ENCODE peak calls at places on chromosomes 4 and X, in ten cellular contexts. One of them, this sample, is unnamed.

GRCh38 chrX:9278475-9279270 is 186.2 kb upstream of the TBL1X start:
- DNase-seq in stimulated activated CD4-positive, alpha-beta T cell treated with anti-CD3 and anti-CD28 coated beads, Interleukin-4, amount 100 ng/mL, for 4 hours: no peak
- DNase-seq in NCI-H1105: no peak
- DNase-seq in heart left ventricle: no peak
- DNase-seq in ELF-1: no peak
- DNase-seq in Peyer's patch: no peak
- DNase-seq in lower lobe of right lung: no peak
- DNase-seq in fibroblast of pulmonary artery: peak
- DNase-seq in NCI-H526: no peak
- DNase-seq in fibroblast of mammary gland: peak
- DNase-seq in this sample: no peak

GRCh38 chrX:13647709-13648212 is 5.2 kb upstream of the TCEANC start:
- DNase-seq in stimulated activated CD4-positive, alpha-beta T cell treated with anti-CD3 and anti-CD28 coated beads, Interleukin-4, amount 100 ng/mL, for 4 hours: peak
- DNase-seq in NCI-H1105: no peak
- DNase-seq in heart left ventricle: no peak
- DNase-seq in ELF-1: no peak
- DNase-seq in Peyer's patch: peak
- DNase-seq in lower lobe of right lung: peak
- DNase-seq in fibroblast of pulmonary artery: peak
- DNase-seq in NCI-H526: no peak
- DNase-seq in fibroblast of mammary gland: peak
- DNase-seq in this sample: peak

GRCh38 chrX:129706395-129707072 is 32.2 kb upstream of the XPNPEP2 start:
- DNase-seq in stimulated activated CD4-positive, alpha-beta T cell treated with anti-CD3 and anti-CD28 coated beads, Interleukin-4, amount 100 ng/mL, for 4 hours: no peak
- DNase-seq in NCI-H1105: peak
- DNase-seq in heart left ventricle: peak
- DNase-seq in ELF-1: no peak
- DNase-seq in Peyer's patch: no peak
- DNase-seq in lower lobe of right lung: no peak
- DNase-seq in fibroblast of pulmonary artery: no peak
- DNase-seq in NCI-H526: no peak
- DNase-seq in fibroblast of mammary gland: no peak
- DNase-seq in this sample: no peak

GRCh38 chr4:573122-573892 is 2.8 kb downstream of the TMEM271 start:
- DNase-seq in stimulated activated CD4-positive, alpha-beta T cell treated with anti-CD3 and anti-CD28 coated beads, Interleukin-4, amount 100 ng/mL, for 4 hours: no peak
- DNase-seq in NCI-H1105: no peak
- DNase-seq in heart left ventricle: no peak
- DNase-seq in ELF-1: no peak
- DNase-seq in Peyer's patch: no peak
- DNase-seq in lower lobe of right lung: no peak
- DNase-seq in fibroblast of pulmonary artery: no peak
- DNase-seq in NCI-H526: no peak
- DNase-seq in fibroblast of mammary gland: no peak
- DNase-seq in this sample: no peak

GRCh38 chrX:29143356-29143755 is 556.1 kb downstream of the IL1RAPL1 start:
- DNase-seq in stimulated activated CD4-positive, alpha-beta T cell treated with anti-CD3 and anti-CD28 coated beads, Interleukin-4, amount 100 ng/mL, for 4 hours: no peak
- DNase-seq in NCI-H1105: no peak
- DNase-seq in heart left ventricle: no peak
- DNase-seq in ELF-1: no peak
- DNase-seq in Peyer's patch: no peak
- DNase-seq in lower lobe of right lung: no peak
- DNase-seq in fibroblast of pulmonary artery: peak
- DNase-seq in NCI-H526: no peak
- DNase-seq in fibroblast of mammary gland: peak
- DNase-seq in this sample: no peak

GRCh38 chr4:60743654-60744053 is 456.5 kb upstream of the ADGRL3 start:
- DNase-seq in stimulated activated CD4-positive, alpha-beta T cell treated with anti-CD3 and anti-CD28 coated beads, Interleukin-4, amount 100 ng/mL, for 4 hours: no peak
- DNase-seq in NCI-H1105: no peak
- DNase-seq in heart left ventricle: no peak
- DNase-seq in ELF-1: no peak
- DNase-seq in Peyer's patch: no peak
- DNase-seq in lower lobe of right lung: no peak
- DNase-seq in fibroblast of pulmonary artery: no peak
- DNase-seq in NCI-H526: no peak
- DNase-seq in fibroblast of mammary gland: no peak
- DNase-seq in this sample: no peak

GRCh38 chr4:107060388-107060787 is 24.3 kb upstream of the DKK2 start:
- DNase-seq in stimulated activated CD4-positive, alpha-beta T cell treated with anti-CD3 and anti-CD28 coated beads, Interleukin-4, amount 100 ng/mL, for 4 hours: no peak
- DNase-seq in NCI-H1105: no peak
- DNase-seq in heart left ventricle: no peak
- DNase-seq in ELF-1: no peak
- DNase-seq in Peyer's patch: no peak
- DNase-seq in lower lobe of right lung: no peak
- DNase-seq in fibroblast of pulmonary artery: no peak
- DNase-seq in NCI-H526: no peak
- DNase-seq in fibroblast of mammary gland: peak
- DNase-seq in this sample: no peak

GRCh38 chr4:20391912-20392311 is 140.2 kb downstream of the SLIT2 start:
- DNase-seq in stimulated activated CD4-positive, alpha-beta T cell treated with anti-CD3 and anti-CD28 coated beads, Interleukin-4, amount 100 ng/mL, for 4 hours: no peak
- DNase-seq in NCI-H1105: no peak
- DNase-seq in heart left ventricle: no peak
- DNase-seq in ELF-1: no peak
- DNase-seq in Peyer's patch: no peak
- DNase-seq in lower lobe of right lung: no peak
- DNase-seq in fibroblast of pulmonary artery: no peak
- DNase-seq in NCI-H526: no peak
- DNase-seq in fibroblast of mammary gland: no peak
- DNase-seq in this sample: no peak

GRCh38 chr4:25913056-25913850 is 767 bp upstream of the SMIM20 start:
- DNase-seq in stimulated activated CD4-positive, alpha-beta T cell treated with anti-CD3 and anti-CD28 coated beads, Interleukin-4, amount 100 ng/mL, for 4 hours: peak
- DNase-seq in NCI-H1105: no peak
- DNase-seq in heart left ventricle: peak
- DNase-seq in ELF-1: peak
- DNase-seq in Peyer's patch: peak
- DNase-seq in lower lobe of right lung: peak
- DNase-seq in fibroblast of pulmonary artery: no peak
- DNase-seq in NCI-H526: no peak
- DNase-seq in fibroblast of mammary gland: peak
- DNase-seq in this sample: peak

GRCh38 chr4:74134500-74134852 is 23.4 kb upstream of the MTHFD2L start:
- DNase-seq in stimulated activated CD4-positive, alpha-beta T cell treated with anti-CD3 and anti-CD28 coated beads, Interleukin-4, amount 100 ng/mL, for 4 hours: no peak
- DNase-seq in NCI-H1105: no peak
- DNase-seq in heart left ventricle: no peak
- DNase-seq in ELF-1: no peak
- DNase-seq in Peyer's patch: no peak
- DNase-seq in lower lobe of right lung: no peak
- DNase-seq in fibroblast of pulmonary artery: no peak
- DNase-seq in NCI-H526: no peak
- DNase-seq in fibroblast of mammary gland: no peak
- DNase-seq in this sample: no peak

GRCh38 chrX:113157496-113157895 is 316.9 kb upstream of the AMOT start:
- DNase-seq in stimulated activated CD4-positive, alpha-beta T cell treated with anti-CD3 and anti-CD28 coated beads, Interleukin-4, amount 100 ng/mL, for 4 hours: no peak
- DNase-seq in NCI-H1105: no peak
- DNase-seq in heart left ventricle: no peak
- DNase-seq in ELF-1: peak
- DNase-seq in Peyer's patch: no peak
- DNase-seq in lower lobe of right lung: no peak
- DNase-seq in fibroblast of pulmonary artery: no peak
- DNase-seq in NCI-H526: no peak
- DNase-seq in fibroblast of mammary gland: no peak
- DNase-seq in this sample: no peak

GRCh38 chrX:141405878-141406492 is 163.7 kb upstream of the SPANXC start:
- DNase-seq in stimulated activated CD4-positive, alpha-beta T cell treated with anti-CD3 and anti-CD28 coated beads, Interleukin-4, amount 100 ng/mL, for 4 hours: no peak
- DNase-seq in NCI-H1105: no peak
- DNase-seq in heart left ventricle: no peak
- DNase-seq in ELF-1: no peak
- DNase-seq in Peyer's patch: no peak
- DNase-seq in lower lobe of right lung: no peak
- DNase-seq in fibroblast of pulmonary artery: peak
- DNase-seq in NCI-H526: no peak
- DNase-seq in fibroblast of mammary gland: peak
- DNase-seq in this sample: no peak

GRCh38 chr4:40516651-40517050 is 113.0 kb downstream of the RBM47 start:
- DNase-seq in stimulated activated CD4-positive, alpha-beta T cell treated with anti-CD3 and anti-CD28 coated beads, Interleukin-4, amount 100 ng/mL, for 4 hours: no peak
- DNase-seq in NCI-H1105: no peak
- DNase-seq in heart left ventricle: no peak
- DNase-seq in ELF-1: peak
- DNase-seq in Peyer's patch: peak
- DNase-seq in lower lobe of right lung: no peak
- DNase-seq in fibroblast of pulmonary artery: no peak
- DNase-seq in NCI-H526: no peak
- DNase-seq in fibroblast of mammary gland: no peak
- DNase-seq in this sample: no peak

GRCh38 chr4:58760737-58761136 is 1650.6 kb upstream of the IGFBP7 start:
- DNase-seq in stimulated activated CD4-positive, alpha-beta T cell treated with anti-CD3 and anti-CD28 coated beads, Interleukin-4, amount 100 ng/mL, for 4 hours: no peak
- DNase-seq in NCI-H1105: no peak
- DNase-seq in heart left ventricle: no peak
- DNase-seq in ELF-1: no peak
- DNase-seq in Peyer's patch: no peak
- DNase-seq in lower lobe of right lung: no peak
- DNase-seq in fibroblast of pulmonary artery: no peak
- DNase-seq in NCI-H526: no peak
- DNase-seq in fibroblast of mammary gland: no peak
- DNase-seq in this sample: no peak

GRCh38 chrX:44043496-44043895 is 70.3 kb upstream of the NDP start:
- DNase-seq in stimulated activated CD4-positive, alpha-beta T cell treated with anti-CD3 and anti-CD28 coated beads, Interleukin-4, amount 100 ng/mL, for 4 hours: no peak
- DNase-seq in NCI-H1105: no peak
- DNase-seq in heart left ventricle: no peak
- DNase-seq in ELF-1: no peak
- DNase-seq in Peyer's patch: no peak
- DNase-seq in lower lobe of right lung: no peak
- DNase-seq in fibroblast of pulmonary artery: no peak
- DNase-seq in NCI-H526: no peak
- DNase-seq in fibroblast of mammary gland: peak
- DNase-seq in this sample: no peak

GRCh38 chr4:36609631-36610030 is 328.2 kb downstream of the DTHD1 start:
- DNase-seq in stimulated activated CD4-positive, alpha-beta T cell treated with anti-CD3 and anti-CD28 coated beads, Interleukin-4, amount 100 ng/mL, for 4 hours: no peak
- DNase-seq in NCI-H1105: no peak
- DNase-seq in heart left ventricle: no peak
- DNase-seq in ELF-1: no peak
- DNase-seq in Peyer's patch: no peak
- DNase-seq in lower lobe of right lung: no peak
- DNase-seq in fibroblast of pulmonary artery: no peak
- DNase-seq in NCI-H526: no peak
- DNase-seq in fibroblast of mammary gland: no peak
- DNase-seq in this sample: no peak

GRCh38 chr4:15314974-15315373 is 112.9 kb upstream of the C1QTNF7 start:
- DNase-seq in stimulated activated CD4-positive, alpha-beta T cell treated with anti-CD3 and anti-CD28 coated beads, Interleukin-4, amount 100 ng/mL, for 4 hours: no peak
- DNase-seq in NCI-H1105: no peak
- DNase-seq in heart left ventricle: no peak
- DNase-seq in ELF-1: no peak
- DNase-seq in Peyer's patch: no peak
- DNase-seq in lower lobe of right lung: no peak
- DNase-seq in fibroblast of pulmonary artery: no peak
- DNase-seq in NCI-H526: no peak
- DNase-seq in fibroblast of mammary gland: no peak
- DNase-seq in this sample: no peak

GRCh38 chr4:142095886-142096605 is 459.7 kb downstream of the IL15 start:
- DNase-seq in stimulated activated CD4-positive, alpha-beta T cell treated with anti-CD3 and anti-CD28 coated beads, Interleukin-4, amount 100 ng/mL, for 4 hours: no peak
- DNase-seq in NCI-H1105: peak
- DNase-seq in heart left ventricle: no peak
- DNase-seq in ELF-1: no peak
- DNase-seq in Peyer's patch: no peak
- DNase-seq in lower lobe of right lung: no peak
- DNase-seq in fibroblast of pulmonary artery: peak
- DNase-seq in NCI-H526: no peak
- DNase-seq in fibroblast of mammary gland: peak
- DNase-seq in this sample: peak

This sample was measured in sigmoid colon.